ENCODE peak calls at places on chromosomes 16 and 17, in eight cellular contexts. A is fibroblast of the aortic adventitia, Q is GM23338, G is SK-N-SH, T is cardiac fibroblast, B is thoracic aorta, E is astrocyte, M is sigmoid colon. Z is an unnamed sample.

GRCh38 chr17:49972486-49973270 is 3.7 kb downstream of the DLX4 start:
- DNase-seq in A (no peak), Q (peak; percentile 67), G (no peak), T (no peak), B (no peak), E (no peak), M (no peak), Z (no peak)

GRCh38 chr16:57665541-57665940 is 2.6 kb upstream of the ADGRG3 start:
- DNase-seq in A (no peak), Q (no peak), G (no peak), T (no peak), B (no peak), E (no peak), M (no peak), Z (no peak)

GRCh38 chr16:88810166-88810867 is 1.4 kb downstream of the APRT start:
- DNase-seq in A (no peak), Q (no peak), G (no peak), T (no peak), B (no peak), E (no peak), M (no peak), Z (no peak)

GRCh38 chr16:86521236-86522197 is 11.2 kb downstream of the FOXF1 start:
- DNase-seq in A (no peak), Q (no peak), G (no peak), T (no peak), B (no peak), E (no peak), M (peak; percentile 69), Z (no peak)

GRCh38 chr17:31595076-31595475 is 203.6 kb downstream of the RAB11FIP4 start:
- DNase-seq in A (peak; percentile 31), Q (no peak), G (no peak), T (no peak), B (no peak), E (peak; percentile 69), M (no peak), Z (no peak)

GRCh38 chr17:3964203-3965122 is at the start of gene ATP2A3:
- DNase-seq in A (no peak), Q (peak; percentile 78), G (peak; percentile 72), T (no peak), B (no peak), E (no peak), M (no peak), Z (no peak)

GRCh38 chr16:49701867-49702494 is 153.9 kb downstream of the ZNF423 start:
- DNase-seq in A (peak; percentile 64), Q (peak; percentile 83), G (no peak), T (peak; percentile 93), B (no peak), E (peak; percentile 29), M (peak; percentile 88), Z (no peak)

GRCh38 chr17:50062323-50063243 is 6.7 kb downstream of the ITGA3 start:
- DNase-seq in A (peak; percentile 57), Q (no peak), G (peak; percentile 56), T (peak; percentile 90), B (peak; percentile 77), E (peak; percentile 79), M (peak; percentile 93), Z (no peak)

GRCh38 chr17:61389670-61390478 is 9.8 kb upstream of the TBX2 start:
- DNase-seq in A (peak; percentile 41), Q (peak; percentile 86), G (peak; percentile 80), T (peak; percentile 66), B (no peak), E (no peak), M (no peak), Z (no peak)

GRCh38 chr17:79036609-79037008 is 12.6 kb downstream of the C1QTNF1 start:
- DNase-seq in A (peak; percentile 94), Q (no peak), G (no peak), T (peak; percentile 95), B (no peak), E (peak; percentile 84), M (peak; percentile 65), Z (peak; percentile 80)

GRCh38 chr17:66450008-66450856 is 147.8 kb downstream of the PRKCA start:
- DNase-seq in A (no peak), Q (peak; percentile 11), G (no peak), T (no peak), B (no peak), E (no peak), M (peak; percentile 34), Z (no peak)

GRCh38 chr16:85168732-85169256 is 56.5 kb upstream of the CIBAR2 start:
- DNase-seq in A (peak; percentile 55), Q (peak; percentile 76), G (peak; percentile 92), T (peak; percentile 73), B (no peak), E (no peak), M (peak; percentile 90), Z (no peak)

GRCh38 chr17:59723607-59724006 is 16.2 kb downstream of the VMP1 start:
- DNase-seq in A (no peak), Q (no peak), G (no peak), T (no peak), B (no peak), E (no peak), M (no peak), Z (no peak)

GRCh38 chr16:84044108-84044488 is 1.5 kb upstream of the SLC38A8 start:
- DNase-seq in A (peak; percentile 45), Q (peak; percentile 72), G (peak; percentile 68), T (peak; percentile 36), B (no peak), E (no peak), M (no peak), Z (no peak)

GRCh38 chr16:8733849-8734540 is 59.6 kb downstream of the ABAT start:
- DNase-seq in A (no peak), Q (no peak), G (no peak), T (no peak), B (no peak), E (no peak), M (no peak), Z (no peak)

GRCh38 chr17:76498886-76499667 is 2.1 kb downstream of the RHBDF2 start:
- DNase-seq in A (no peak), Q (no peak), G (no peak), T (no peak), B (no peak), E (no peak), M (no peak), Z (no peak)

GRCh38 chr17:76501018-76501826 is at the start of gene RHBDF2:
- DNase-seq in A (peak; percentile 70), Q (peak; percentile 90), G (peak; percentile 97), T (peak; percentile 83), B (peak; percentile 50), E (peak; percentile 43), M (peak; percentile 93), Z (no peak)

GRCh38 chr17:76501827-76502307 is 644 bp upstream of the RHBDF2 start:
- DNase-seq in A (no peak), Q (no peak), G (no peak), T (no peak), B (no peak), E (no peak), M (no peak), Z (no peak)

GRCh38 chr17:76500745-76501017 is 542 bp downstream of the RHBDF2 start:
- DNase-seq in A (no peak), Q (no peak), G (no peak), T (no peak), B (no peak), E (no peak), M (no peak), Z (no peak)

GRCh38 chr17:76500074-76500744 is 1.0 kb downstream of the RHBDF2 start:
- DNase-seq in A (no peak), Q (no peak), G (no peak), T (no peak), B (no peak), E (no peak), M (no peak), Z (no peak)
- H3K4me3 ChIP-seq in A (peak overlapping the region; percentile 66), Q (peak overlapping the region; percentile 87), G (peak overlapping the region; percentile 65), T (peak overlapping the region; percentile 63), B (peak overlapping the region; percentile 84), E (peak overlapping the region; percentile 71), M (peak overlapping the region; percentile 61), Z (peak overlapping the region; percentile 52)

DNA sequence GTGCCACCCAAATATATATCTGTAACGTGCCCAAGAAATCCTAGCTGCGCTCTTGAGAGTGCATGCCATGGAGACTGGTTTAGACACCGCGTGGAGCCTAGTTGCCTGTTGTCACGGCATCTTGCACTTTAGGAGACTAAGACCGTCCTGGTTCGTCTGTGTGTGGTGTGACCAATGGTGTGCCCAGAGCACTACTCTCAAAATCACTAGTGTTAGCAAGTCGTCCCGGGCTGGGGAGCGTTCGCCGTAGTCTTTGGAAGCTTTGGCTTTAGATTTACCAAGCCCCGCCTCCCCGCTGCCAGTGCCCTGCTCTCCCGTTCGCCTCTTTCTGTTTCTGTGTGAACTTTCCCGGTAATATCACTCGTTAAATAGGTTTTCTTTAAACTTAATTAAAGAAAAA is 27.0 kb downstream of the CLUH start:
- DNase-seq in A (no peak), Q (no peak), G (no peak), T (no peak), B (no peak), E (no peak), M (no peak), Z (no peak)
- TF ChIP-seq CTCF in A (no peak), Q (no peak), G (no peak), T (no peak), B (no peak), E (no peak), M (no peak), Z (no peak)

DNA sequence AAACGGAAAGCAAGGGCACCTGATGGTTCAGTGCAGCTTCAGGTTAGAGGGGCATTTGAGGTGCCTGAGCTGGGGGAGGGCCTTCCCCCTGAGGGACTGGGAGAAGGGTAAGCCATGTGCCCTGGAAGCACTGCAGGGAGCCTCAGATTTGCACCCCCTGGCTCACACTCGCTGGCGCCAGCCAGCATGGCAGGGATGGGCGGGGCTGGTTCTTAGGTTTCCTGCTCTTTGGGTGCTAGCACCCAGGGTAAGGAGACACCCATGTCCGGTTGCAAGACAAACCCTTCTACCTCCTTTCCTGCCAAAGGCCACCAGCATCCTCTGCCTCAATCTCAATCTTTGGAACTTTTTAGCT is 2.3 kb upstream of the LIMD2 start:
- DNase-seq in A (no peak), Q (no peak), G (no peak), T (no peak), B (no peak), E (no peak), M (no peak), Z (no peak)
- H3K4me3 ChIP-seq in A (no peak overlapping the region), Q (peak overlapping the region; percentile 30), G (no peak overlapping the region), T (no peak overlapping the region), B (peak overlapping the region; percentile 78), E (no peak overlapping the region), M (no peak overlapping the region), Z (no peak overlapping the region)

GRCh38 chr17:76024353-76024752 is 2.8 kb downstream of the EVPL start:
- DNase-seq in A (no peak), Q (no peak), G (no peak), T (no peak), B (no peak), E (no peak), M (no peak), Z (no peak)

GRCh38 chr17:76027159-76027839 is at the start of gene EVPL:
- DNase-seq in A (no peak), Q (peak; percentile 25), G (no peak), T (no peak), B (no peak), E (no peak), M (no peak), Z (no peak)

GRCh38 chr17:76025294-76025693 is 1.8 kb downstream of the EVPL start:
- DNase-seq in A (no peak), Q (no peak), G (no peak), T (no peak), B (no peak), E (no peak), M (no peak), Z (no peak)

GRCh38 chr17:76023900-76024237 is 3.2 kb downstream of the EVPL start:
- DNase-seq in A (no peak), Q (no peak), G (no peak), T (no peak), B (no peak), E (no peak), M (no peak), Z (no peak)

GRCh38 chr17:76026714-76027158 is 370 bp downstream of the EVPL start:
- DNase-seq in A (no peak), Q (no peak), G (no peak), T (no peak), B (no peak), E (no peak), M (no peak), Z (no peak)
- TF ChIP-seq CTCF in A (no peak), Q (no peak), G (no peak), T (no peak), B (no peak), E (no peak), M (no peak), Z (no peak)